ENCODE peak calls at places on chromosomes 12 and 14, in nine cellular contexts. S, E, R, M, T, Y, Z, U and D are unnamed samples.

GRCh38 chr14:103123128-103123633 is at the start of gene TNFAIP2:
- DNase-seq in T (no peak), S (peak; percentile 67), U (peak; percentile 64), Z (peak; percentile 80), E (no peak), R (peak; percentile 70), M (no peak), Y (no peak), D (no peak)

GRCh38 chr12:13539051-13539450 is 342.5 kb downstream of the EMP1 start:
- DNase-seq in Z (no peak), M (no peak), S (no peak), T (no peak), R (no peak), Y (no peak), U (no peak), E (no peak), D (no peak)

GRCh38 chr12:14390885-14391530 is 25.5 kb downstream of the ATF7IP start:
- DNase-seq in E (no peak), T (peak; percentile 45), S (no peak), U (no peak), M (no peak), R (no peak), Y (no peak), Z (no peak), D (no peak)

GRCh38 chr14:73526036-73526984 is 10.6 kb upstream of the ACOT1 start:
- DNase-seq in T (no peak), Y (no peak), E (no peak), U (peak; percentile 64), Z (peak; percentile 65), S (no peak), M (no peak), R (no peak), D (no peak)

GRCh38 chr12:120719496-120720233 is 6.0 kb upstream of the ACADS start:
- DNase-seq in M (no peak), T (no peak), S (no peak), U (no peak), R (no peak), E (no peak), Y (no peak), Z (no peak), D (no peak)

GRCh38 chr12:113151655-113152054 is 2.1 kb downstream of the CFAP73 start:
- DNase-seq in Z (no peak), U (no peak), Y (no peak), E (no peak), M (no peak), S (no peak), T (no peak), R (no peak), D (no peak)

GRCh38 chr14:75393794-75394193 is 34.0 kb upstream of the JDP2 start:
- DNase-seq in S (no peak), Y (no peak), Z (no peak), E (no peak), R (no peak), T (no peak), M (no peak), U (no peak), D (no peak)

GRCh38 chr12:69252033-69252432 is 12.7 kb downstream of the CPSF6 start:
- DNase-seq in U (peak; percentile 51), S (no peak), M (no peak), Y (no peak), T (no peak), Z (no peak), E (no peak), R (no peak), D (no peak)

GRCh38 chr14:69105326-69105725 is 47.6 kb downstream of the DCAF5 start:
- DNase-seq in M (no peak), Y (no peak), U (peak; percentile 92), S (no peak), R (no peak), Z (no peak), E (no peak), T (no peak), D (no peak)

GRCh38 chr12:132138941-132139871 is 4.9 kb downstream of the DDX51 start:
- DNase-seq in U (no peak), R (no peak), M (no peak), E (no peak), S (no peak), Y (no peak), T (no peak), Z (no peak), D (no peak)

GRCh38 chr12:126347421-126347820 is 1282.2 kb downstream of the AACS start:
- DNase-seq in S (no peak), M (no peak), U (no peak), Z (no peak), Y (no peak), T (no peak), E (no peak), R (no peak), D (no peak)

GRCh38 chr12:48176417-48176751 is 7.1 kb upstream of the CCDC184 start:
- DNase-seq in S (no peak), Z (no peak), Y (no peak), T (no peak), R (no peak), E (no peak), M (no peak), U (no peak), D (no peak)

GRCh38 chr12:113190761-113191160 is 5.2 kb downstream of the RITA1 start:
- DNase-seq in T (no peak), R (no peak), Z (no peak), M (no peak), S (no peak), U (peak; percentile 28), E (no peak), Y (no peak), D (no peak)

GRCh38 chr12:82931349-82932116 is 244.8 kb downstream of the TMTC2 start:
- DNase-seq in T (no peak), Z (no peak), M (no peak), Y (no peak), R (no peak), S (no peak), E (no peak), U (no peak), D (no peak)

GRCh38 chr12:52137746-52138145 is 54.1 kb downstream of the KRT80 start:
- DNase-seq in E (no peak), T (no peak), Y (no peak), U (no peak), Z (no peak), M (no peak), S (no peak), R (no peak), D (no peak)

GRCh38 chr12:10186299-10186698 is 7.5 kb downstream of the TMEM52B start:
- DNase-seq in T (no peak), Z (peak; percentile 42), U (no peak), Y (peak; percentile 65), R (peak; percentile 66), E (no peak), M (no peak), S (no peak), D (no peak)

GRCh38 chr12:129200576-129200975 is 347.3 kb downstream of the GLT1D1 start:
- DNase-seq in E (no peak), U (no peak), T (no peak), M (no peak), R (no peak), Y (no peak), S (no peak), Z (no peak), D (no peak)

GRCh38 chr14:56219666-56220413 is 101.6 kb downstream of the PELI2 start:
- DNase-seq in M (no peak), R (no peak), S (no peak), U (peak; percentile 18), Y (no peak), Z (no peak), T (no peak), E (no peak), D (no peak)

GRCh38 chr12:132447327-132447720 is 42.6 kb upstream of the FBRSL1 start:
- DNase-seq in Z (no peak), U (no peak), M (no peak), Y (no peak), E (no peak), S (no peak), T (no peak), R (no peak), D (no peak)

GRCh38 chr14:33755358-33755757 is 195.5 kb downstream of the EGLN3 start:
- DNase-seq in U (peak; percentile 16), T (no peak), Z (no peak), R (no peak), Y (no peak), M (no peak), S (no peak), E (no peak), D (no peak)

GRCh38 chr12:81224626-81225025 is 146.7 kb downstream of the ACSS3 start:
- DNase-seq in S (no peak), Z (no peak), U (no peak), M (no peak), Y (no peak), R (no peak), T (no peak), E (no peak), D (no peak)

GRCh38 chr12:27560126-27560525 is 36.1 kb downstream of the PPFIBP1 start:
- DNase-seq in T (no peak), S (no peak), E (no peak), U (peak; percentile 28), Y (no peak), R (no peak), M (no peak), Z (no peak), D (no peak)

GRCh38 chr12:47882796-47883546 is 21.8 kb downstream of the VDR start:
- DNase-seq in S (no peak), M (no peak), Z (no peak), T (peak; percentile 38), E (peak; percentile 66), Y (peak; percentile 74), R (no peak), U (peak; percentile 41), D (peak; percentile 23)

GRCh38 chr14:105388976-105389375 is 9.4 kb upstream of the TEX22 start:
- DNase-seq in Z (no peak), M (no peak), U (no peak), E (no peak), S (no peak), T (no peak), R (no peak), Y (no peak), D (no peak)
- H3K27ac ChIP-seq in Z (peak overlapping the region; percentile 17), M (no peak overlapping the region), U (no peak overlapping the region), E (no peak overlapping the region), S (no peak overlapping the region), T (no peak overlapping the region), R (no peak overlapping the region), Y (no peak overlapping the region), D (no peak overlapping the region)

GRCh38 chr14:54766276-54767138 is 136.1 kb downstream of the GCH1 start:
- DNase-seq in Y (no peak), M (no peak), T (no peak), R (no peak), E (no peak), S (no peak), Z (no peak), U (no peak), D (no peak)
- H3K27ac ChIP-seq in Y (no peak overlapping the region), M (no peak overlapping the region), T (no peak overlapping the region), R (peak overlapping the region; percentile 97), E (no peak overlapping the region), S (peak overlapping the region; percentile 37), Z (peak overlapping the region; percentile 96), U (no peak overlapping the region), D (no peak overlapping the region)

GRCh38 chr14:59187802-59188460 is 536 bp upstream of the DAAM1 start:
- DNase-seq in M (no peak), T (peak; percentile 58), Y (peak; percentile 62), R (peak; percentile 67), U (peak; percentile 50), S (no peak), Z (peak; percentile 46), E (peak; percentile 61), D (peak; percentile 22)
- H3K27ac ChIP-seq in M (no peak overlapping the region), T (peak overlapping the region; percentile 88), Y (peak overlapping the region; percentile 59), R (peak overlapping the region; percentile 98), U (peak overlapping the region; percentile 21), S (peak overlapping the region; percentile 99), Z (peak overlapping the region; percentile 90), E (peak overlapping the region; percentile 66), D (peak overlapping the region; percentile 75)

GRCh38 chr12:109695961-109696461 is 17.6 kb upstream of the FAM222A start:
- DNase-seq in E (no peak), Y (no peak), M (no peak), T (no peak), R (no peak), S (no peak), U (no peak), Z (no peak), D (no peak)
- H3K27ac ChIP-seq in E (no peak overlapping the region), Y (no peak overlapping the region), M (no peak overlapping the region), T (no peak overlapping the region), R (no peak overlapping the region), S (no peak overlapping the region), U (no peak overlapping the region), Z (no peak overlapping the region), D (no peak overlapping the region)